ENCODE peak calls at places on chromosome 17, in ten cellular contexts. Z, W, R, C, U, E, D, G, B and Y are unnamed samples.

GRCh38 chr17:10135539-10136257 is 62.7 kb downstream of the GAS7 start:
- DNase-seq in D (no peak), B (no peak), U (peak), G (no peak), Z (no peak), E (peak), C (peak), R (no peak), W (no peak), Y (no peak)

GRCh38 chr17:76268991-76269981 is 4.1 kb downstream of the UBALD2 start:
- DNase-seq in R (no peak), D (no peak), G (no peak), B (peak), C (peak), U (no peak), E (no peak), Z (no peak), W (peak), Y (no peak)

GRCh38 chr17:68255151-68255550 is 7.3 kb downstream of the AMZ2 start:
- DNase-seq in G (no peak), R (no peak), D (no peak), Z (no peak), W (no peak), B (no peak), C (no peak), E (no peak), U (no peak), Y (no peak)

GRCh38 chr17:164536-165235 is 16.8 kb downstream of the DOC2B start:
- DNase-seq in Z (peak), C (no peak), E (peak), W (peak), D (no peak), B (peak), G (peak), U (peak), R (no peak), Y (peak)

GRCh38 chr17:8326591-8327583 is 12.8 kb upstream of the ODF4 start:
- DNase-seq in D (no peak), W (no peak), G (no peak), C (no peak), U (peak), R (no peak), E (no peak), Z (no peak), B (peak), Y (peak)

GRCh38 chr17:27631897-27632725 is 1.1 kb downstream of the LGALS9 start:
- DNase-seq in D (no peak), R (no peak), Z (no peak), B (no peak), G (no peak), U (no peak), W (peak), E (peak), C (no peak), Y (peak)

GRCh38 chr17:68381076-68381900 is 76.0 kb downstream of the WIPI1 start:
- DNase-seq in G (peak), C (no peak), D (peak), E (peak), B (no peak), U (peak), W (peak), R (peak), Z (no peak), Y (no peak)

GRCh38 chr17:48729335-48730239 is 1.0 kb upstream of the HOXB13 start:
- DNase-seq in D (no peak), R (no peak), U (no peak), Z (no peak), G (no peak), W (no peak), B (no peak), E (no peak), C (no peak), Y (no peak)

GRCh38 chr17:32519769-32520701 is 33.2 kb downstream of the CDK5R1 start:
- DNase-seq in R (no peak), W (peak), B (no peak), Z (no peak), C (no peak), E (peak), D (no peak), G (no peak), U (peak), Y (peak)

GRCh38 chr17:68674271-68674925 is 73.2 kb upstream of the FAM20A start:
- DNase-seq in W (no peak), E (no peak), C (no peak), G (no peak), U (peak), B (no peak), D (no peak), R (no peak), Z (no peak), Y (no peak)

GRCh38 chr17:31832748-31833147 is 26.3 kb downstream of the COPRS start:
- DNase-seq in G (no peak), U (no peak), R (no peak), B (no peak), E (no peak), D (no peak), W (no peak), C (no peak), Z (no peak), Y (no peak)

GRCh38 chr17:62688398-62689140 is 61.1 kb downstream of the MRC2 start:
- DNase-seq in C (no peak), G (no peak), E (no peak), Z (no peak), R (no peak), D (no peak), W (no peak), B (no peak), U (no peak), Y (no peak)

GRCh38 chr17:49564638-49565037 is 11.0 kb upstream of the NXPH3 start:
- DNase-seq in R (no peak), D (no peak), W (no peak), G (no peak), E (no peak), U (no peak), Z (no peak), C (no peak), B (no peak), Y (no peak)

GRCh38 chr17:45117283-45117682 is 15.0 kb downstream of the PLCD3 start:
- DNase-seq in B (no peak), W (no peak), Z (no peak), E (no peak), D (no peak), U (no peak), R (no peak), G (no peak), C (no peak), Y (no peak)

GRCh38 chr17:13117616-13118015 is 99.8 kb upstream of the ELAC2 start:
- DNase-seq in E (no peak), D (no peak), B (no peak), U (no peak), C (no peak), G (no peak), Z (no peak), W (no peak), R (no peak), Y (no peak)

GRCh38 chr17:13118311-13118710 is 100.5 kb upstream of the ELAC2 start:
- DNase-seq in C (no peak), R (no peak), G (no peak), E (no peak), D (no peak), B (no peak), U (no peak), W (no peak), Z (no peak), Y (no peak)

GRCh38 chr17:13113821-13114525 is 96.1 kb upstream of the ELAC2 start:
- DNase-seq in Z (no peak), U (no peak), R (no peak), D (no peak), E (no peak), C (no peak), W (no peak), B (no peak), G (no peak), Y (no peak)

GRCh38 chr17:13114601-13115024 is 96.8 kb upstream of the ELAC2 start:
- DNase-seq in Z (no peak), G (peak), B (peak), C (no peak), R (no peak), U (peak), D (peak), W (peak), E (no peak), Y (peak)
- TF ChIP-seq CTCF in Z (peak), G (peak), B (peak), C (no peak), R (peak), U (peak), D (peak), W (peak), E (peak), Y (peak)

GRCh38 chr17:55238197-55238930 is 26.4 kb upstream of the HLF start:
- DNase-seq in E (peak), W (peak), Z (peak), U (peak), B (peak), G (peak), D (peak), C (peak), R (peak), Y (peak)

GRCh38 chr17:55241097-55241496 is 23.7 kb upstream of the HLF start:
- DNase-seq in G (no peak), D (no peak), B (no peak), R (no peak), W (no peak), E (no peak), C (no peak), Z (no peak), U (no peak), Y (no peak)

GRCh38 chr17:55237268-55237667 is 27.5 kb upstream of the HLF start:
- DNase-seq in R (no peak), U (peak), G (no peak), D (no peak), W (peak), C (no peak), B (no peak), E (no peak), Z (no peak), Y (no peak)

GRCh38 chr17:55237826-55238196 is 26.9 kb upstream of the HLF start:
- DNase-seq in E (no peak), R (no peak), D (no peak), Z (no peak), U (no peak), W (peak), B (no peak), G (no peak), C (no peak), Y (no peak)

GRCh38 chr17:55238931-55239297 is 25.8 kb upstream of the HLF start:
- DNase-seq in R (no peak), C (no peak), D (no peak), U (no peak), Z (no peak), E (no peak), W (peak), B (peak), G (no peak), Y (no peak)
- TF ChIP-seq CTCF in R (no peak), C (no peak), D (no peak), U (no peak), Z (no peak), E (no peak), W (no peak), B (no peak), G (peak), Y (no peak)

DNA sequence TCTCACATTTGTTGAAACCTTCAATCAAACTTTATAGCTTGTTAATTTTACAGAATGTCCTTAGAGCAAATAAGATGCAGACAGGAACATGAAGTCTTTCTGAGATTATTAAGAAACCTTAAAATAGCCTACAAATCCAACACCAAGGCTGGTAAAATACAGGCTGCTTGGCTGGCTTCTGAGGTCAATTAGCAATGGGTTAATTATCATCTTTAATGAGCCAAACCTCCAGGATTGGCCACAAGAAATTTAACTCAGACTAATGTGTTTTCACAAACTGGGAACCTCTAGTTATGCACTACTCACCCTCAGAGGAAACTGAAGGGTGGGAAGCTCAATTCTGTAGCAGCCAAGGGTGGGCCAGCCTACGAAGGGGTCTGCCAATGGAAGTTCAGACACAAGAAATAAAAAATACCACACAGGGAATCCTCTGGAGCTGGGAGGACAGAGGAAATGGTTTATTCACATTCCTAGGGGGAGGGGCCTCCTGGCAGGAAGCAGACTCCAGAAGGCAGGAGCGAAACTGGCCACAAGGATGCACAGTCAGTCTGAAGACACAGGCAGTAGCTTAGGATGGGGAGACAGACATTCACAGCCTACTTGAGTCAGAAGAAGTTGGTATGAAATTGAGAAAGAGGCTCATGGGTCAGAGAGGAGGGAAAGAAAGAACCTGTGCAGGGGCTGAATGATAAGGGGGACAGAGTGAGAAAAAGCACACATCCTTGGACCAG is 36.1 kb downstream of the HIC1 start:
- DNase-seq in D (peak), R (no peak), Z (peak), E (peak), W (peak), B (no peak), U (peak), C (peak), G (peak), Y (no peak)
- TF ChIP-seq CTCF in D (peak), R (peak), Z (peak), E (no peak), W (no peak), B (peak), U (peak), C (no peak), G (peak), Y (no peak)

GRCh38 chr17:6423931-6424330 is 11.0 kb downstream of the AIPL1 start:
- DNase-seq in G (no peak), U (no peak), E (no peak), Z (no peak), W (no peak), C (no peak), R (no peak), B (no peak), D (no peak), Y (no peak)

GRCh38 chr17:6415616-6416015 is 19.3 kb downstream of the AIPL1 start:
- DNase-seq in D (no peak), W (no peak), U (no peak), G (no peak), C (no peak), Z (no peak), B (peak), E (no peak), R (no peak), Y (no peak)

GRCh38 chr17:6421700-6422604 is 13.0 kb downstream of the AIPL1 start:
- DNase-seq in B (peak), G (peak), D (no peak), C (peak), Z (peak), R (peak), U (peak), W (peak), E (peak), Y (peak)

GRCh38 chr17:6422654-6423241 is 12.2 kb downstream of the AIPL1 start:
- DNase-seq in G (no peak), B (no peak), Z (no peak), D (no peak), R (no peak), E (no peak), C (no peak), W (no peak), U (no peak), Y (no peak)

GRCh38 chr17:6420173-6420641 is 14.7 kb downstream of the AIPL1 start:
- DNase-seq in E (no peak), W (peak), C (no peak), B (peak), R (no peak), U (peak), G (no peak), D (no peak), Z (no peak), Y (no peak)
- TF ChIP-seq CTCF in E (no peak), W (peak), C (no peak), B (peak), R (peak), U (peak), G (peak), D (peak), Z (peak), Y (peak)

GRCh38 chr17:81395600-81396277 is 482 bp downstream of the BAHCC1 start:
- DNase-seq in D (no peak), U (no peak), B (no peak), G (no peak), E (no peak), W (no peak), Z (no peak), C (no peak), R (no peak), Y (no peak)
- TF ChIP-seq CTCF in D (no peak), U (no peak), B (no peak), G (no peak), E (peak), W (no peak), Z (no peak), C (no peak), R (no peak), Y (no peak)